ENCODE peak calls at places on chromosomes 2 and 18, in four cellular contexts. X is M059J; T is frontal cortex; I is activated CD4-positive, alpha-beta T cell treated with anti-CD3 and anti-CD28 coated beads, Interleukin-2, amount 50 U/mL, for 1 hour. R is an unnamed sample.

GRCh38 chr2:134137182-134137595 is 116.7 kb upstream of the MGAT5 start:
- DNase-seq in I (peak), X (peak), T (no peak), R (no peak)

GRCh38 chr2:203802277-203803045 is 65.1 kb upstream of the CTLA4 start:
- DNase-seq in X (peak), I (no peak), T (no peak), R (peak)

GRCh38 chr2:64649013-64649484 is 4.7 kb downstream of the SERTAD2 start:
- DNase-seq in X (no peak), T (no peak), I (no peak), R (no peak)

GRCh38 chr2:128544321-128545037 is 225.8 kb upstream of the HS6ST1 start:
- DNase-seq in X (no peak), I (no peak), T (no peak), R (peak)

GRCh38 chr18:54090856-54091255 is 133.6 kb downstream of the MBD2 start:
- DNase-seq in X (peak), T (no peak), I (no peak), R (no peak)

GRCh38 chr18:9404565-9405060 is 70.0 kb downstream of the TWSG1 start:
- DNase-seq in I (no peak), X (no peak), T (no peak), R (no peak)

GRCh38 chr18:525066-525797 is 24.7 kb upstream of the COLEC12 start:
- DNase-seq in T (no peak), X (peak), I (no peak), R (no peak)

GRCh38 chr2:33195891-33196290 is 249.1 kb downstream of the LTBP1 start:
- DNase-seq in I (no peak), X (no peak), T (no peak), R (no peak)

GRCh38 chr2:199596549-199596948 is 138.8 kb upstream of the SATB2 start:
- DNase-seq in X (peak), T (no peak), I (no peak), R (no peak)

GRCh38 chr2:15682354-15682753 is 90.7 kb downstream of the DDX1 start:
- DNase-seq in T (no peak), I (no peak), X (no peak), R (no peak)

GRCh38 chr18:30889582-30890301 is 152.8 kb downstream of the DSC3 start:
- DNase-seq in T (peak), I (no peak), X (no peak), R (no peak)

GRCh38 chr18:31049189-31049588 is 6.6 kb upstream of the DSC3 start:
- DNase-seq in T (no peak), I (no peak), X (no peak), R (no peak)

GRCh38 chr2:64017811-64018714 is 1.2 kb downstream of the VPS54 start:
- DNase-seq in T (no peak), X (peak), I (no peak), R (no peak)

GRCh38 chr2:119220720-119221301 is 2.8 kb upstream of the STEAP3 start:
- DNase-seq in I (no peak), T (no peak), X (no peak), R (no peak)

GRCh38 chr2:233469261-233470006 is 97.1 kb downstream of the USP40 start:
- DNase-seq in T (peak), I (no peak), X (no peak), R (peak)

GRCh38 chr18:78693429-78693828 is 286.2 kb upstream of the SALL3 start:
- DNase-seq in X (no peak), I (no peak), T (no peak), R (no peak)

GRCh38 chr2:1730047-1730937 is 14.0 kb downstream of the PXDN start:
- DNase-seq in I (no peak), X (peak), T (no peak), R (no peak)

GRCh38 chr2:100935372-100935752 is 66.7 kb upstream of the RPL31 start:
- DNase-seq in I (no peak), X (peak), T (no peak), R (no peak)

GRCh38 chr18:65788373-65788772 is 37.6 kb downstream of the CDH7 start:
- DNase-seq in T (no peak), X (no peak), I (no peak), R (no peak)

GRCh38 chr2:54671875-54672586 is 51.4 kb upstream of the EML6 start:
- DNase-seq in I (no peak), X (no peak), T (no peak), R (no peak)

GRCh38 chr2:56444339-56444738 is 260.5 kb downstream of the CCDC85A start:
- DNase-seq in X (peak), T (no peak), I (no peak), R (no peak)

GRCh38 chr2:224222320-224222719 is 179.6 kb downstream of the FAM124B start:
- DNase-seq in X (peak), T (no peak), I (no peak), R (no peak)

GRCh38 chr2:31334311-31335026 is 80.1 kb downstream of the XDH start:
- DNase-seq in T (no peak), I (no peak), X (peak), R (no peak)

GRCh38 chr2:239302083-239302807 is 98.6 kb downstream of the HDAC4 start:
- DNase-seq in I (no peak), T (no peak), X (no peak), R (peak)

GRCh38 chr2:204333861-204334260 is 211.4 kb upstream of the PARD3B start:
- DNase-seq in I (no peak), T (no peak), X (no peak), R (no peak)

GRCh38 chr2:105796131-105796638 is 51.5 kb downstream of the NCK2 start:
- DNase-seq in X (no peak), T (no peak), I (no peak), R (peak)

GRCh38 chr2:150783896-150784295 is 296.4 kb upstream of the RND3 start:
- DNase-seq in I (no peak), T (no peak), X (no peak), R (no peak)

GRCh38 chr2:30218814-30219213 is 12.5 kb upstream of the LBH start:
- DNase-seq in T (no peak), X (peak), I (no peak), R (no peak)

GRCh38 chr2:181626671-181627070 is 30.2 kb downstream of the CERKL start:
- DNase-seq in I (no peak), T (no peak), X (peak), R (no peak)

GRCh38 chr2:145460151-145460550 is 940.2 kb upstream of the ZEB2 start:
- DNase-seq in T (no peak), I (no peak), X (peak), R (no peak)

GRCh38 chr2:160228141-160228963 is 28.3 kb upstream of the ITGB6 start:
- DNase-seq in X (peak), I (no peak), T (no peak), R (no peak)

GRCh38 chr18:54388203-54389142 is 30.8 kb downstream of the C18orf54 start:
- DNase-seq in X (peak), I (no peak), T (no peak), R (no peak)

GRCh38 chr2:136297974-136298373 is 180.0 kb upstream of the CXCR4 start:
- DNase-seq in T (no peak), X (no peak), I (no peak), R (no peak)

GRCh38 chr2:200862532-200863000 is 1.9 kb downstream of the CLK1 start:
- DNase-seq in T (no peak), I (peak), X (peak), R (peak)

GRCh38 chr18:36187826-36188721 is 777 bp downstream of the MOCOS start:
- DNase-seq in X (peak), I (no peak), T (no peak), R (no peak)

GRCh38 chr2:160666019-160666676 is 172.5 kb upstream of the RBMS1 start:
- DNase-seq in T (no peak), X (peak), I (no peak), R (no peak)

GRCh38 chr2:68125821-68126220 is 31.9 kb upstream of the PNO1 start:
- DNase-seq in T (no peak), X (no peak), I (no peak), R (no peak)

GRCh38 chr2:173693164-173693563 is 272.0 kb downstream of the SP3 start:
- DNase-seq in T (no peak), I (no peak), X (no peak), R (no peak)

R was measured in activated effector memory CD4-positive, alpha-beta T cell treated with anti-CD3 and anti-CD28 coated beads, Interleukin-2, amount 50 U/mL, for 16 hours.